ENCODE peak calls at places on chromosomes 6 and 20, in four cellular contexts. One of them, this sample, is unnamed.
A peak's percentile ranks its signal among the peaks of the same experiment; 100 is the strongest.

GRCh38 chr20:9200620-9201019 is 131.7 kb downstream of the PLCB4 start:
- DNase-seq in SJCRH30: no peak
- DNase-seq in upper lobe of right lung: no peak
- DNase-seq in left ventricle myocardium inferior: no peak
- DNase-seq in this sample: no peak

GRCh38 chr20:49684335-49684997 is 29.2 kb downstream of the B4GALT5 start:
- DNase-seq in SJCRH30: no peak
- DNase-seq in upper lobe of right lung: peak; percentile 76
- DNase-seq in left ventricle myocardium inferior: no peak
- DNase-seq in this sample: no peak

GRCh38 chr6:170368544-170368943 is 62.0 kb downstream of the FAM120B start:
- DNase-seq in SJCRH30: no peak
- DNase-seq in upper lobe of right lung: no peak
- DNase-seq in left ventricle myocardium inferior: no peak
- DNase-seq in this sample: no peak

GRCh38 chr20:58554541-58554940 is 39.3 kb upstream of the APCDD1L start:
- DNase-seq in SJCRH30: no peak
- DNase-seq in upper lobe of right lung: no peak
- DNase-seq in left ventricle myocardium inferior: no peak
- DNase-seq in this sample: no peak

GRCh38 chr20:47235853-47236638 is 120.5 kb downstream of the ZMYND8 start:
- DNase-seq in SJCRH30: no peak
- DNase-seq in upper lobe of right lung: no peak
- DNase-seq in left ventricle myocardium inferior: no peak
- DNase-seq in this sample: no peak

GRCh38 chr6:44034931-44035345 is 92.3 kb downstream of the MRPL14 start:
- DNase-seq in SJCRH30: no peak
- DNase-seq in upper lobe of right lung: peak; percentile 11
- DNase-seq in left ventricle myocardium inferior: no peak
- DNase-seq in this sample: no peak

GRCh38 chr6:105596284-105596755 is 193.4 kb upstream of the PREP start:
- DNase-seq in SJCRH30: no peak
- DNase-seq in upper lobe of right lung: no peak
- DNase-seq in left ventricle myocardium inferior: no peak
- DNase-seq in this sample: no peak

GRCh38 chr20:20664795-20665194 is 47.6 kb downstream of the RALGAPA2 start:
- DNase-seq in SJCRH30: no peak
- DNase-seq in upper lobe of right lung: no peak
- DNase-seq in left ventricle myocardium inferior: no peak
- DNase-seq in this sample: peak; percentile 62

GRCh38 chr6:83270971-83271714 is 78.0 kb downstream of the RWDD2A start:
- DNase-seq in SJCRH30: no peak
- DNase-seq in upper lobe of right lung: no peak
- DNase-seq in left ventricle myocardium inferior: no peak
- DNase-seq in this sample: no peak

GRCh38 chr6:83273596-83273995 is 80.4 kb downstream of the RWDD2A start:
- DNase-seq in SJCRH30: no peak
- DNase-seq in upper lobe of right lung: no peak
- DNase-seq in left ventricle myocardium inferior: no peak
- DNase-seq in this sample: no peak
- H3K4me3 ChIP-seq in SJCRH30: no peak overlapping the region
- H3K4me3 ChIP-seq in upper lobe of right lung: no peak overlapping the region
- H3K4me3 ChIP-seq in left ventricle myocardium inferior: no peak overlapping the region
- H3K4me3 ChIP-seq in this sample: no peak overlapping the region

DNA sequence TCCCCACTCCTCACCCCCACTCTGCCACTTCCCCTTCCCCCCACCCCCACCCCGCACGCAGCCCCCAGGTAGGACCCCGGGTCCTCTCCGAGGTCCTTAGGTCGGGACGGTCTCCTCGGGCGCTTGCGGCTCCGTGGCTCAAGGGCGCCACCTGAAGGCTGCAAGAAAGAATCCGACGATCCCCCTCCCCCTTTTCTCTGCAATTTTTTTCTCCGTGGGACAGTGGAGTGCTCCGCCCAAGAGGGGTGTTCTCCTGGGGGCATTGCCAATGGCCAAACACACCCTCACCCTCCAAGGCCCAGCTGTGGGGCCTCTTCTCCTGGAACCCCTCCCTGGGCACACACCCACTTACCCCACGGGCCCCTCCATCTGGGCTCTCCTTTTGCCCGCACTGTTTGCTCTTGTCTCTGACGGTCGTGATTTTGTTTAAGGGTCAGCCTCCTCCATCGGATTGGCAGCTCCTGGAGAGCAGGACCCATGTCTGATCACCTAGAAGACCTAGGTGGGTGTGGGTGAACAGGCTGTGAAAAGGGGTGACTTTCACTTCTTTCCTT is 1.1 kb upstream of the TMEM74B start:
- DNase-seq in SJCRH30: peak; percentile 33
- DNase-seq in upper lobe of right lung: peak; percentile 76
- DNase-seq in left ventricle myocardium inferior: peak; percentile 37
- DNase-seq in this sample: peak; percentile 57
- H3K4me3 ChIP-seq in SJCRH30: no peak overlapping the region
- H3K4me3 ChIP-seq in upper lobe of right lung: peak overlapping the region; percentile 53
- H3K4me3 ChIP-seq in left ventricle myocardium inferior: peak overlapping the region; percentile 73
- H3K4me3 ChIP-seq in this sample: no peak overlapping the region

GRCh38 chr20:4922186-4922585 is 79.1 kb downstream of the SLC23A2 start:
- DNase-seq in SJCRH30: no peak
- DNase-seq in upper lobe of right lung: no peak
- DNase-seq in left ventricle myocardium inferior: no peak
- DNase-seq in this sample: no peak

GRCh38 chr20:4924032-4924431 is 77.3 kb downstream of the SLC23A2 start:
- DNase-seq in SJCRH30: no peak
- DNase-seq in upper lobe of right lung: no peak
- DNase-seq in left ventricle myocardium inferior: no peak
- DNase-seq in this sample: no peak

GRCh38 chr20:4929686-4930397 is 71.5 kb downstream of the SLC23A2 start:
- DNase-seq in SJCRH30: no peak
- DNase-seq in upper lobe of right lung: no peak
- DNase-seq in left ventricle myocardium inferior: no peak
- DNase-seq in this sample: no peak

GRCh38 chr20:4926531-4927156 is 74.7 kb downstream of the SLC23A2 start:
- DNase-seq in SJCRH30: no peak
- DNase-seq in upper lobe of right lung: no peak
- DNase-seq in left ventricle myocardium inferior: no peak
- DNase-seq in this sample: no peak

GRCh38 chr20:4925842-4926530 is 75.3 kb downstream of the SLC23A2 start:
- DNase-seq in SJCRH30: peak; percentile 32
- DNase-seq in upper lobe of right lung: no peak
- DNase-seq in left ventricle myocardium inferior: peak; percentile 50
- DNase-seq in this sample: no peak
- H3K4me3 ChIP-seq in SJCRH30: no peak overlapping the region
- H3K4me3 ChIP-seq in upper lobe of right lung: no peak overlapping the region
- H3K4me3 ChIP-seq in left ventricle myocardium inferior: peak overlapping the region; percentile 28
- H3K4me3 ChIP-seq in this sample: no peak overlapping the region

GRCh38 chr6:8670792-8671191 is 235.4 kb upstream of the SLC35B3 start:
- DNase-seq in SJCRH30: no peak
- DNase-seq in upper lobe of right lung: no peak
- DNase-seq in left ventricle myocardium inferior: no peak
- DNase-seq in this sample: no peak
- H3K4me3 ChIP-seq in SJCRH30: no peak overlapping the region
- H3K4me3 ChIP-seq in upper lobe of right lung: no peak overlapping the region
- H3K4me3 ChIP-seq in left ventricle myocardium inferior: no peak overlapping the region
- H3K4me3 ChIP-seq in this sample: no peak overlapping the region